ENCODE peak calls at places on chromosomes 2 and 18, in seven cellular contexts. S is colonic mucosa, N is GM23338, Y is SJSA1, T is body of pancreas, C is cardiac muscle cell, O is right atrium auricular region. Z is an unnamed sample. For H3K36me3, the result is how much of the 10 kb centered on the place peaks cover.

GRCh38 chr2:206260427-206261012 is 13.9 kb upstream of the ZDBF2 start:
- DNase-seq in T (no peak), C (peak), S (no peak), N (peak), Y (no peak), O (no peak), Z (no peak)

GRCh38 chr2:10717630-10718029 is 3.8 kb upstream of the ATP6V1C2 start:
- DNase-seq in T (no peak), Y (no peak), O (no peak), C (peak), S (no peak), N (no peak), Z (no peak)

GRCh38 chr2:105249891-105250290 is 8.3 kb downstream of the GPR45 start:
- DNase-seq in S (no peak), N (no peak), C (no peak), O (no peak), T (no peak), Y (no peak), Z (no peak)

GRCh38 chr2:225114924-225115323 is 72.7 kb upstream of the DOCK10 start:
- DNase-seq in C (no peak), Y (no peak), O (no peak), S (no peak), T (no peak), N (no peak), Z (no peak)

GRCh38 chr2:186544255-186544675 is 45.6 kb upstream of the ITGAV start:
- DNase-seq in C (peak), O (no peak), N (peak), Y (peak), S (no peak), T (no peak), Z (no peak)

GRCh38 chr2:240325654-240326031 is 109.8 kb upstream of the GPC1 start:
- DNase-seq in N (no peak), C (peak), T (peak), Y (peak), O (no peak), S (no peak), Z (no peak)

GRCh38 chr18:44586782-44587524 is 93.7 kb upstream of the SETBP1 start:
- DNase-seq in Y (no peak), O (no peak), C (no peak), T (peak), N (no peak), S (no peak), Z (no peak)

GRCh38 chr2:107384426-107384825 is 442.3 kb upstream of the RGPD4 start:
- DNase-seq in T (no peak), N (no peak), Y (no peak), O (no peak), S (no peak), C (no peak), Z (no peak)

GRCh38 chr2:162487816-162488215 is 143.9 kb downstream of the GCA start:
- DNase-seq in O (no peak), C (no peak), S (no peak), N (no peak), T (no peak), Y (no peak), Z (no peak)

GRCh38 chr2:58709274-58709673 is 468.1 kb upstream of the FANCL start:
- DNase-seq in Y (no peak), C (no peak), T (no peak), S (no peak), O (no peak), N (no peak), Z (no peak)

GRCh38 chr2:145096582-145096981 is 576.7 kb upstream of the ZEB2 start:
- DNase-seq in N (no peak), S (no peak), Y (no peak), C (peak), O (no peak), T (no peak), Z (no peak)

GRCh38 chr2:161044937-161045336 is 115.3 kb upstream of the TANK start:
- DNase-seq in N (no peak), Y (no peak), O (no peak), T (no peak), S (no peak), C (peak), Z (no peak)

GRCh38 chr18:47283476-47283875 is 32.0 kb upstream of the SKOR2 start:
- DNase-seq in O (no peak), N (peak), T (no peak), Y (no peak), S (no peak), C (peak), Z (no peak)

GRCh38 chr2:98161202-98161601 is 74.2 kb downstream of the VWA3B start:
- DNase-seq in O (no peak), Y (no peak), C (no peak), N (no peak), S (no peak), T (no peak), Z (no peak)

GRCh38 chr2:114442545-114442944 is at the start of gene DPP10:
- DNase-seq in T (peak), Y (no peak), S (peak), O (no peak), C (peak), N (peak), Z (no peak)

GRCh38 chr18:51226068-51226467 is 28.6 kb upstream of the MEX3C start:
- DNase-seq in N (no peak), C (peak), S (no peak), Y (no peak), T (no peak), O (no peak), Z (no peak)

GRCh38 chr18:48934708-48935432 is 15.9 kb downstream of the SMAD7 start:
- DNase-seq in S (no peak), O (no peak), Y (no peak), N (no peak), C (peak), T (peak), Z (no peak)

GRCh38 chr2:238761802-238762373 is 86.0 kb upstream of the TWIST2 start:
- DNase-seq in S (no peak), Y (no peak), N (peak), T (no peak), O (no peak), C (peak), Z (no peak)

GRCh38 chr2:37617119-37617892 is 54.1 kb downstream of the CDC42EP3 start:
- DNase-seq in Y (no peak), O (no peak), N (no peak), T (no peak), S (no peak), C (no peak), Z (no peak)

GRCh38 chr18:58453913-58454317 is 175.0 kb downstream of the ALPK2 start:
- DNase-seq in S (no peak), C (no peak), T (no peak), Y (no peak), O (no peak), N (no peak), Z (no peak)

GRCh38 chr18:60675801-60676200 is 303.2 kb upstream of the MC4R start:
- DNase-seq in S (no peak), Y (no peak), N (no peak), C (no peak), T (peak), O (no peak), Z (no peak)

GRCh38 chr2:169528271-169528701 is 18.8 kb downstream of the KLHL41 start:
- DNase-seq in T (peak), S (peak), Y (peak), N (peak), C (peak), O (peak), Z (peak)

GRCh38 chr18:63000839-63001238 is 285.5 kb downstream of the PHLPP1 start:
- DNase-seq in Y (no peak), C (no peak), T (no peak), O (no peak), S (no peak), N (no peak), Z (no peak)

GRCh38 chr2:148300534-148300933 is 279.6 kb downstream of the MBD5 start:
- DNase-seq in C (peak), T (no peak), Y (no peak), N (no peak), S (no peak), O (no peak), Z (no peak)

GRCh38 chr2:237341872-237342271 is 72.1 kb downstream of the COL6A3 start:
- DNase-seq in O (no peak), Y (no peak), T (no peak), C (peak), N (no peak), S (no peak), Z (no peak)

GRCh38 chr2:238107525-238108422 is 7.6 kb downstream of the ESPNL start:
- DNase-seq in T (no peak), S (peak), O (no peak), N (no peak), Y (no peak), C (no peak), Z (no peak)

GRCh38 chr2:120066708-120067547 is 54.1 kb downstream of the EPB41L5 start:
- DNase-seq in S (peak), C (peak), O (no peak), Y (no peak), N (no peak), T (peak), Z (no peak)

GRCh38 chr2:40625849-40626248 is 174.0 kb upstream of the SLC8A1 start:
- DNase-seq in T (no peak), N (no peak), Y (no peak), S (no peak), O (no peak), C (peak), Z (no peak)

GRCh38 chr2:28594369-28595108 is 98.7 kb downstream of the PLB1 start:
- DNase-seq in C (peak), N (peak), O (peak), S (peak), Y (peak), T (peak), Z (peak)

GRCh38 chr2:133713049-133713580 is 144.9 kb upstream of the NCKAP5 start:
- DNase-seq in Y (no peak), O (no peak), N (no peak), S (no peak), T (no peak), C (no peak), Z (no peak)

GRCh38 chr2:192123847-192124246 is 70.9 kb downstream of the TMEFF2 start:
- DNase-seq in O (no peak), T (no peak), C (no peak), N (no peak), Y (no peak), S (no peak), Z (no peak)

GRCh38 chr2:46098606-46099005 is 198.6 kb upstream of the EPAS1 start:
- DNase-seq in S (no peak), C (peak), N (no peak), Y (peak), O (no peak), T (no peak), Z (no peak)

GRCh38 chr2:226915846-226916360 is 80.0 kb downstream of the RHBDD1 start:
- DNase-seq in O (no peak), S (no peak), Y (no peak), T (no peak), C (peak), N (no peak), Z (no peak)

GRCh38 chr18:56986829-56987228 is 160.1 kb upstream of the BOD1L2 start:
- DNase-seq in N (peak), S (no peak), C (no peak), T (no peak), O (no peak), Y (no peak), Z (no peak)

GRCh38 chr18:36352384-36352783 is 54.9 kb downstream of the FHOD3 start:
- DNase-seq in S (no peak), C (peak), T (peak), Y (no peak), N (no peak), O (no peak), Z (no peak)

GRCh38 chr2:104658149-104658839 is 195.6 kb upstream of the POU3F3 start:
- DNase-seq in Y (no peak), S (no peak), T (peak), N (peak), C (peak), O (peak), Z (no peak)

GRCh38 chr2:205746408-205746785 is 64.1 kb downstream of the NRP2 start:
- DNase-seq in Y (no peak), T (no peak), N (no peak), C (no peak), S (peak), O (no peak), Z (no peak)

GRCh38 chr2:134238371-134238770 is 15.5 kb upstream of the MGAT5 start:
- DNase-seq in S (no peak), O (no peak), C (no peak), N (no peak), Y (no peak), T (no peak), Z (no peak)

GRCh38 chr2:190913725-190914124 is 33.1 kb downstream of the GLS start:
- DNase-seq in O (no peak), S (no peak), N (no peak), C (no peak), T (no peak), Y (no peak), Z (no peak)

GRCh38 chr2:190911813-190912212 is 31.2 kb downstream of the GLS start:
- DNase-seq in Y (no peak), N (no peak), T (no peak), S (no peak), O (no peak), C (no peak), Z (no peak)

GRCh38 chr2:190912731-190913130 is 32.1 kb downstream of the GLS start:
- DNase-seq in Y (no peak), T (no peak), C (peak), N (no peak), O (no peak), S (no peak), Z (no peak)

GRCh38 chr2:190920085-190920484 is 39.5 kb downstream of the GLS start:
- DNase-seq in S (no peak), N (no peak), T (no peak), O (no peak), Y (no peak), C (no peak), Z (no peak)

GRCh38 chr2:190916829-190917228 is 36.2 kb downstream of the GLS start:
- DNase-seq in S (no peak), Y (no peak), N (no peak), C (no peak), O (no peak), T (no peak), Z (peak)
- H3K36me3 ChIP-seq in S (under half), Y (half or more), N (under half), C (under half), O (under half), T (under half), Z (under half)

GRCh38 chr2:113158884-113159553 is 14.8 kb upstream of the PSD4 start:
- DNase-seq in O (peak), N (no peak), T (no peak), Y (no peak), S (no peak), C (no peak), Z (no peak)
- H3K27ac ChIP-seq in O (no peak), N (no peak), T (peak), Y (no peak), S (peak), C (no peak), Z (no peak)

GRCh38 chr2:173943738-173944137 is 21.4 kb downstream of the SP3 start:
- DNase-seq in Y (no peak), S (no peak), O (no peak), N (no peak), T (no peak), C (no peak), Z (no peak)
- H3K36me3 ChIP-seq in Y (under half), S (under half), O (under half), N (under half), T (under half), C (under half), Z (under half)

GRCh38 chr2:175003875-175004729 is 1.1 kb downstream of the CHN1 start:
- DNase-seq in N (peak), C (no peak), S (no peak), O (no peak), T (no peak), Y (no peak), Z (no peak)
- H3K27ac ChIP-seq in N (peak), C (no peak), S (no peak), O (no peak), T (no peak), Y (no peak), Z (no peak)

GRCh38 chr2:127675335-127676261 is at the start of gene LIMS2:
- DNase-seq in O (no peak), S (no peak), N (peak), T (peak), C (peak), Y (peak), Z (no peak)
- H3K36me3 ChIP-seq in O (under half), S (under half), N (under half), T (under half), C (under half), Y (under half), Z (under half)

DNA sequence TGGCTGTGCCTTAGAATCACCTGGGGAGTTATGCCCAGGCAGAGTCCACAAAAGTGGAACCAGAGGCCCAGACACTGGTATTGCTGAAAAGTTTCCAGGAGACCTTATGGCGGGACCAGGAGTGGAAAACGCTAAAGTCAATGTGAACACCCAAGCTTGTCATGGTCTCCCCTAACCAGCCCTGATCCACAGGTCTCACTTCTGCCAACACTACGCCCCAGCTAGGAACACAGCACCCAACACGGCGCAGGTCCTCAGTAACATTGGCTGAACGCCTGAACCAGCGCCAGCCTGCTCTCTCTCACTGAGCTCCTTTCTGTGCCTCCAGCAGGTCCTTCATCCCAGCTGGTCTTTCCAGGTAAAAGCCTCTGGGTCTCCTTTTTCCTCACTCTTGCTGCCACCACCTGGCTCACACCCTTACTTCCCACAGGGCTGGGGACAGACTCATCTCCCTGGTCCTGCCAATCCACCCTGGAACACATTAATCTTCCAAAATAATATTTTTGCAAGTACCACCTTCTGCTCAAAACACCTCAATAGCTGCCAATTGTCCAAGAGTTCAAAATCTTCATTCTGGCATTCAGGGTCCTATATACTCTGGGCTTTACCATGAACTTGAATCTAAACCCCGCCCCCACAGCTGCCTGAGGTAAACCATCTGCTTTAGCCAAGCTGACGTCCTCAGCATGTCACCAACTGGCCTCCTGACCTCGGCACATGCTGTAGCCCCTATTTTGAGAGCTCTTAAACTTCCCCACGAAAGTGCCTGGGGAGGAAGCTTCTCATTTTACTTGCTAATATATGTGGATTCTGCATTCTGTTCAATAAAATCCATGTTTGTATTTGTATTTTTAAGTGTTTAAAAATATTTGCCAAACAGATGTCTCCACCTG is 34.6 kb downstream of the ADCY3 start:
- DNase-seq in O (no peak), T (no peak), S (no peak), Y (no peak), C (peak), N (no peak), Z (no peak)
- H3K27ac ChIP-seq in O (peak), T (no peak), S (no peak), Y (no peak), C (no peak), N (no peak), Z (no peak)

DNA sequence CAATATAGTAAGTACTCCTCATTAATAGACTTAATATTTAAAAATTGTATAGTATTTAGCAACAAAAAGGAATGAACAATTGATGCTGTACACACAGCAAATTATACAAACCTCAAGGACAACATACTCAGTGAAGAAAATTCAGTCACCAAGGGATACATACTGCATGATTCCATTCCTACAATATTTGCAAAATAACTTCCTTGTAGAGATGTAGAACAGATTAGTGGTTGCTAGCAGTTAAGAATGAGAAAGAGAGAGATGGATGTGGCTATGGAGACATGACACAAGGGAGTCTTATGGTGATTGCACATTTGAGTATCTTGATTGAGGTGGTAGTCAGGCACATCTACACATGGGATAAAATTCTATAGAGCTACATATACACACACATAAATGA is 26.0 kb downstream of the COL3A1 start:
- DNase-seq in T (no peak), S (no peak), N (no peak), Y (no peak), O (no peak), C (no peak), Z (no peak)
- H3K36me3 ChIP-seq in T (under half), S (under half), N (under half), Y (half or more), O (under half), C (under half), Z (under half)

GRCh38 chr2:156021326-156022040 is 311.0 kb downstream of the NR4A2 start:
- DNase-seq in S (peak), C (no peak), T (no peak), N (no peak), O (no peak), Y (no peak), Z (no peak)
- H3K27ac ChIP-seq in S (peak), C (no peak), T (no peak), N (no peak), O (no peak), Y (no peak), Z (no peak)

Z was measured in CD8-positive, alpha-beta memory T cell.